ENCODE peak calls at places on chromosomes 7 and 10, in seven cellular contexts. O is NCI-H1105 treated with DMSO at 0.1 percent for 48 hours; I is cardiac septum; E is psoas muscle; P is NCI-H2171; T is activated CD8-positive, alpha-beta memory T cell treated with anti-CD3 and anti-CD28 coated beads for 4 hours; R is H7. K is an unnamed sample.

GRCh38 chr7:2037805-2038635 is 194.7 kb downstream of the MAD1L1 start:
- DNase-seq in O (no peak), I (peak; percentile 51), E (peak; percentile 12), P (no peak), T (no peak), R (no peak), K (peak; percentile 31)

GRCh38 chr10:95266674-95267095 is 24.1 kb downstream of the PDLIM1 start:
- DNase-seq in O (no peak), I (no peak), E (no peak), P (no peak), T (no peak), R (no peak), K (no peak)

GRCh38 chr7:118129037-118129436 is 54.9 kb upstream of the LSM8 start:
- DNase-seq in O (no peak), I (no peak), E (no peak), P (no peak), T (no peak), R (no peak), K (no peak)

GRCh38 chr7:71770269-71770907 is 638.4 kb downstream of the GALNT17 start:
- DNase-seq in O (no peak), I (no peak), E (no peak), P (peak; percentile 32), T (no peak), R (no peak), K (no peak)

GRCh38 chr10:84837041-84837766 is 508.8 kb downstream of the CCSER2 start:
- DNase-seq in O (no peak), I (no peak), E (no peak), P (no peak), T (no peak), R (no peak), K (no peak)

GRCh38 chr7:2527505-2528464 is 8.2 kb downstream of the LFNG start:
- DNase-seq in O (no peak), I (no peak), E (peak; percentile 36), P (no peak), T (peak; percentile 57), R (no peak), K (peak; percentile 61)

GRCh38 chr7:157553256-157553655 is 216.5 kb downstream of the DNAJB6 start:
- DNase-seq in O (no peak), I (peak; percentile 15), E (no peak), P (no peak), T (no peak), R (no peak), K (no peak)

GRCh38 chr10:99369551-99369950 is 40.4 kb downstream of the CNNM1 start:
- DNase-seq in O (no peak), I (no peak), E (no peak), P (no peak), T (no peak), R (no peak), K (no peak)

K was measured in left lung.